ENCODE peak calls at places on chromosomes 5 and 9, in six cellular contexts. B is amniotic stem cell; H is effector memory CD8-positive, alpha-beta T cell; O is foreskin fibroblast; Y is dermis blood vessel endothelial cell; I is ascending aorta. Z is an unnamed sample.
A peak's percentile ranks its signal among the peaks of the same experiment; 100 is the strongest.

GRCh38 chr5:178203670-178204204 is 596 bp upstream of the HNRNPAB start:
- DNase-seq in B (no peak), Y (no peak), H (no peak), I (no peak), O (no peak), Z (no peak)

GRCh38 chr5:149990518-149991376 is 9.7 kb downstream of the TIGD6 start:
- DNase-seq in B (peak; percentile 70), Y (peak; percentile 89), H (peak; percentile 58), O (peak; percentile 51), I (peak; percentile 88), Z (peak; percentile 70)

GRCh38 chr9:22170990-22171663 is 162.0 kb upstream of the CDKN2B start:
- DNase-seq in Y (no peak), I (no peak), B (no peak), H (no peak), O (no peak), Z (no peak)

GRCh38 chr5:170216262-170216864 is 16.4 kb upstream of the C5orf58 start:
- DNase-seq in H (no peak), O (peak; percentile 60), Y (peak; percentile 87), B (no peak), I (no peak), Z (peak; percentile 70)

GRCh38 chr9:110115868-110116542 is 92.0 kb downstream of the C9orf152 start:
- DNase-seq in B (no peak), H (no peak), I (no peak), Y (peak; percentile 46), O (peak; percentile 80), Z (peak; percentile 83)

GRCh38 chr9:20512106-20512505 is 110.2 kb downstream of the MLLT3 start:
- DNase-seq in Y (no peak), I (no peak), H (no peak), B (peak; percentile 7), O (peak; percentile 42), Z (peak; percentile 83)

GRCh38 chr5:123035950-123036390 is 555 bp downstream of the PPIC start:
- DNase-seq in I (peak; percentile 83), B (no peak), Y (peak; percentile 61), O (peak; percentile 39), H (no peak), Z (peak; percentile 44)

GRCh38 chr5:66956439-66956838 is 240.2 kb downstream of the CD180 start:
- DNase-seq in O (no peak), I (no peak), Y (no peak), H (no peak), B (no peak), Z (peak; percentile 37)

GRCh38 chr9:33233659-33234335 is 6.2 kb upstream of the SPINK4 start:
- DNase-seq in B (peak; percentile 64), Y (peak; percentile 64), H (no peak), I (no peak), O (peak; percentile 89), Z (peak; percentile 95)

GRCh38 chr5:134085411-134085810 is 29.1 kb upstream of the TCF7 start:
- DNase-seq in O (no peak), B (no peak), I (no peak), Y (no peak), H (no peak), Z (no peak)

GRCh38 chr5:140242890-140243585 is 59.9 kb downstream of the PFDN1 start:
- DNase-seq in O (no peak), B (no peak), I (no peak), H (no peak), Y (no peak), Z (no peak)

GRCh38 chr9:81410201-81410600 is 279.1 kb downstream of the TLE1 start:
- DNase-seq in B (peak; percentile 32), H (no peak), O (peak; percentile 64), Y (peak; percentile 60), I (no peak), Z (peak; percentile 89)

GRCh38 chr9:69131682-69132081 is 42.4 kb upstream of the TJP2 start:
- DNase-seq in H (no peak), Y (peak; percentile 40), I (peak; percentile 79), B (no peak), O (peak; percentile 91), Z (peak; percentile 92)

GRCh38 chr9:91420471-91421021 is 3.1 kb downstream of the NFIL3 start:
- DNase-seq in H (no peak), I (no peak), Y (peak; percentile 14), O (no peak), B (no peak), Z (no peak)

GRCh38 chr9:110821064-110821463 is 152.5 kb downstream of the MUSK start:
- DNase-seq in B (no peak), H (no peak), I (no peak), O (no peak), Y (no peak), Z (no peak)

GRCh38 chr5:158466196-158466595 is 607.3 kb upstream of the CLINT1 start:
- DNase-seq in H (no peak), I (no peak), Y (no peak), O (no peak), B (no peak), Z (no peak)

GRCh38 chr9:135087489-135087791 is at the start of gene OLFM1:
- DNase-seq in Y (peak; percentile 76), I (peak; percentile 72), H (no peak), O (peak; percentile 64), B (peak; percentile 13), Z (peak; percentile 78)

GRCh38 chr9:135508211-135508820 is 7.8 kb downstream of the MRPS2 start:
- DNase-seq in B (no peak), I (no peak), H (no peak), O (no peak), Y (no peak), Z (no peak)

GRCh38 chr9:131178382-131178781 is 53.0 kb downstream of the NUP214 start:
- DNase-seq in B (peak; percentile 27), I (peak; percentile 71), Y (peak; percentile 87), H (peak; percentile 67), O (peak; percentile 64), Z (peak; percentile 75)

GRCh38 chr5:32138839-32139493 is 35.2 kb downstream of the GOLPH3 start:
- DNase-seq in H (no peak), B (no peak), O (no peak), I (no peak), Y (no peak), Z (peak; percentile 59)

GRCh38 chr9:109192732-109193361 is 25.8 kb upstream of the FRRS1L start:
- DNase-seq in O (no peak), H (no peak), Y (peak; percentile 16), I (no peak), B (no peak), Z (peak; percentile 10)

GRCh38 chr5:68187268-68188055 is 28.1 kb upstream of the PIK3R1 start:
- DNase-seq in Y (peak; percentile 9), B (no peak), H (no peak), I (no peak), O (no peak), Z (peak; percentile 55)

GRCh38 chr9:86098793-86099694 is at the start of gene GOLM1:
- DNase-seq in O (peak; percentile 59), B (no peak), H (peak; percentile 17), I (no peak), Y (peak; percentile 79), Z (peak; percentile 69)

GRCh38 chr5:122153230-122153629 is 23.9 kb downstream of the ZNF474 start:
- DNase-seq in H (no peak), B (no peak), O (no peak), Y (no peak), I (no peak), Z (peak; percentile 76)

Z was measured in iris pigment epithelial cell.